ENCODE peak calls at places on chromosome 10, in four cellular contexts. One of them, this sample, is unnamed.

GRCh38 chr10:67837519-67838314 is at the start of gene DNAJC12:
- DNase-seq in GM12878: no peak
- DNase-seq in K562: peak; percentile 79
- DNase-seq in HepG2: peak; percentile 74
- DNase-seq in this sample: no peak

GRCh38 chr10:78438094-78438906 is 404.6 kb downstream of the RPS24 start:
- DNase-seq in GM12878: no peak
- DNase-seq in K562: no peak
- DNase-seq in HepG2: peak; percentile 70
- DNase-seq in this sample: no peak

GRCh38 chr10:87659571-87660483 is at the start of gene PAPSS2:
- DNase-seq in GM12878: no peak
- DNase-seq in K562: no peak
- DNase-seq in HepG2: no peak
- DNase-seq in this sample: peak; percentile 71

GRCh38 chr10:88831709-88832108 is 19.9 kb downstream of the ANKRD22 start:
- DNase-seq in GM12878: no peak
- DNase-seq in K562: no peak
- DNase-seq in HepG2: no peak
- DNase-seq in this sample: no peak

GRCh38 chr10:21985541-21985940 is 18.0 kb downstream of the DNAJC1 start:
- DNase-seq in GM12878: no peak
- DNase-seq in K562: no peak
- DNase-seq in HepG2: no peak
- DNase-seq in this sample: no peak

GRCh38 chr10:963613-964012 is 24.6 kb upstream of the GTPBP4 start:
- DNase-seq in GM12878: no peak
- DNase-seq in K562: no peak
- DNase-seq in HepG2: no peak
- DNase-seq in this sample: no peak

GRCh38 chr10:543862-544822 is 145.3 kb downstream of the DIP2C start:
- DNase-seq in GM12878: no peak
- DNase-seq in K562: no peak
- DNase-seq in HepG2: no peak
- DNase-seq in this sample: no peak

GRCh38 chr10:33223326-33224014 is 111.0 kb downstream of the NRP1 start:
- DNase-seq in GM12878: no peak
- DNase-seq in K562: no peak
- DNase-seq in HepG2: no peak
- DNase-seq in this sample: no peak

GRCh38 chr10:103765168-103765567 is 90.2 kb downstream of the SH3PXD2A start:
- DNase-seq in GM12878: no peak
- DNase-seq in K562: no peak
- DNase-seq in HepG2: peak; percentile 34
- DNase-seq in this sample: no peak

GRCh38 chr10:34565934-34566333 is 249.2 kb downstream of the PARD3 start:
- DNase-seq in GM12878: no peak
- DNase-seq in K562: no peak
- DNase-seq in HepG2: no peak
- DNase-seq in this sample: no peak

GRCh38 chr10:131140606-131141005 is 170.9 kb downstream of the TCERG1L start:
- DNase-seq in GM12878: no peak
- DNase-seq in K562: no peak
- DNase-seq in HepG2: no peak
- DNase-seq in this sample: no peak

GRCh38 chr10:43820663-43821062 is 172.0 kb upstream of the ZNF32 start:
- DNase-seq in GM12878: no peak
- DNase-seq in K562: no peak
- DNase-seq in HepG2: no peak
- DNase-seq in this sample: no peak

GRCh38 chr10:17200885-17201164 is 647 bp downstream of the TRDMT1 start:
- DNase-seq in GM12878: no peak
- DNase-seq in K562: no peak
- DNase-seq in HepG2: no peak
- DNase-seq in this sample: no peak

GRCh38 chr10:113485801-113486200 is 67.1 kb upstream of the HABP2 start:
- DNase-seq in GM12878: no peak
- DNase-seq in K562: no peak
- DNase-seq in HepG2: no peak
- DNase-seq in this sample: no peak

GRCh38 chr10:72245949-72246525 is 27.7 kb upstream of the DDIT4 start:
- DNase-seq in GM12878: no peak
- DNase-seq in K562: no peak
- DNase-seq in HepG2: no peak
- DNase-seq in this sample: no peak

GRCh38 chr10:60238408-60239100 is 151.1 kb downstream of the ANK3 start:
- DNase-seq in GM12878: peak; percentile 23
- DNase-seq in K562: no peak
- DNase-seq in HepG2: no peak
- DNase-seq in this sample: peak; percentile 36

GRCh38 chr10:48457949-48458661 is 146.8 kb downstream of the ARHGAP22 start:
- DNase-seq in GM12878: no peak
- DNase-seq in K562: no peak
- DNase-seq in HepG2: no peak
- DNase-seq in this sample: no peak

GRCh38 chr10:122841569-122841968 is 4.1 kb downstream of the CUZD1 start:
- DNase-seq in GM12878: no peak
- DNase-seq in K562: no peak
- DNase-seq in HepG2: no peak
- DNase-seq in this sample: no peak

GRCh38 chr10:122844146-122844545 is 1.5 kb downstream of the CUZD1 start:
- DNase-seq in GM12878: no peak
- DNase-seq in K562: no peak
- DNase-seq in HepG2: no peak
- DNase-seq in this sample: no peak

GRCh38 chr10:122835908-122836307 is 9.7 kb downstream of the CUZD1 start:
- DNase-seq in GM12878: no peak
- DNase-seq in K562: no peak
- DNase-seq in HepG2: no peak
- DNase-seq in this sample: no peak

GRCh38 chr10:122839505-122839904 is 6.2 kb downstream of the CUZD1 start:
- DNase-seq in GM12878: no peak
- DNase-seq in K562: no peak
- DNase-seq in HepG2: no peak
- DNase-seq in this sample: no peak

DNA sequence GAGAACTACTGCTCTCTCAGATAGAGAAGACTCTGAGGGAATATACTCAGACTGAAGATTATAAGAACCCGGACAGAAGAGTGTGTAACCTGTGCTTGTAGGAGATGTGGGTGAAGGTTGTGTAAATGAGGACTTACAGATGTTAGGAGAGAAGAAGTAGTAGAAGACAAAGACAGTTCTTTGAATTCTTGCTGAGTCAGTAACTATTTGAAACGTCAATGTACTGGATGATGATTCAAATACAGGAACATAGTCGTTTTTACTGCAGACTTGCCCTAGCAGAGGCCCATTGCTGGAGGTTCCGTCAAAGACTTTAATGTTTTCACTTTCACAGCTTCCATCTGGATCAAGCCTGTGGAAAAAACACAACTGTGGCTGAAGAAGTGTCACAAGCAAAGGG is 6.8 kb downstream of the CUZD1 start:
- DNase-seq in GM12878: no peak
- DNase-seq in K562: no peak
- DNase-seq in HepG2: no peak
- DNase-seq in this sample: no peak
- TF ChIP-seq TCF7 in GM12878: no peak
- TF ChIP-seq TCF7 in K562: no peak
- TF ChIP-seq TCF7 in HepG2: no peak
- TF ChIP-seq TCF7 in this sample: no peak

DNA sequence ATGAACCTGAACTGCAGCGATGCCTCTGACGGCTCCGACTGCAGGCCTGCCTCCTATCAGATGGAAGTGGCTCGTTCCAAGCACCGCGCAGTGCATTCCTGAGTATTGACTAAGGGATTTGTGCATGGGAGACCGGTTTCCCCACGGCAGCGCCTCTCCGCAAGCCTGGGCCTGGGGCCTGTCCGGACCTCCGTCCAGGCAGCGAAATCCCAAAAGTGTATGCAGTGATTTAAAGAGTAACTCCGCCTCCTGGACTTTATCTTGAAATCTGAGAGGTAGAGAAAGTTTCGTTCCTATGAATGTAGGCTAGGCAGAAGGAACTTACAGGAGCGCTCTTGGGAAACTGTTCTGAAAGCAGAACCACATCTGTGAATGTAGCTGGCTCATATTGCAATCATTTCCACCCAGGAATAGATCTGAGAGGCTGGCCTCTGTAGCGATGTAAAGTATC is 106.2 kb upstream of the CELF2 start:
- DNase-seq in GM12878: no peak
- DNase-seq in K562: no peak
- DNase-seq in HepG2: no peak
- DNase-seq in this sample: peak; percentile 13
- TF ChIP-seq CREB1 in GM12878: no peak
- TF ChIP-seq CREB1 in K562: no peak
- TF ChIP-seq CREB1 in HepG2: no peak
- TF ChIP-seq CREB1 in this sample: no peak

GRCh38 chr10:117762819-117763172 is 220.2 kb downstream of the EMX2 start:
- DNase-seq in GM12878: no peak
- DNase-seq in K562: no peak
- DNase-seq in HepG2: no peak
- DNase-seq in this sample: no peak
- TF ChIP-seq TCF7 in GM12878: no peak
- TF ChIP-seq TCF7 in K562: no peak
- TF ChIP-seq TCF7 in HepG2: no peak
- TF ChIP-seq TCF7 in this sample: no peak

DNA sequence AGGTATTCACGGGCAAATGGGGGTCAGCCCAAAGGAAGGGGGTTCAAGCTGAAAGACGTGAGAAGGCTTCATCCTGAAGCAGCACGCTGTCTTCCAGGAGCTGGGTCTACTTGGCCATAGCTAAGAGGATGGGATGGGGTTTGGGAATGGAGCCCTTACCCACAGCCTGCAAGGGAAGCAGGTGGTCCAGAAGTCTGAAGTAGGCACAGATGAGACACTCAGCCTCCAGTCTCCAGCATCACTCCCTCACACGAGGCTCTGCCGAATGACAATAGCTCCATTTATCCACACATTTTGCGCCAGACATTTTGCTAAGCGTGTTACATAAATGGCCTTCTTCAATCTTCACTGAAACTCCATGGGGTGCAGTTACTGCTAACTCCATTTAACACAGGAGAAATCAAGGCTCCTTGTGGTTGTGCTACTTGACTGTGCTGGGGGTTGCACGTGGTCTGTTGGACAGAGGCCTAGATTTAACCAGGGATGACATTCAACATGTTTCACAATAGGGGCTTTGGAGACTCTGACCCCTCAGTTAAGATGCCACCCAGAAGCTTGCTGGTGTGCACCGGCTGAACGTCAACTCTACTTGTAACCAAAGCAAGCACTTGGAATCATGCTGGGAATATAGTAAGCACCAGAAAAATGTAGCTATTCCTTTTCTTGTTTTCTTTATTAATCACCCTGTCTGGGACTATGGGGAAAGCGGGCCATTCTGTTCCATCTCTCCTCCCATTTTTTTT is 85.3 kb downstream of the FAM241B start:
- DNase-seq in GM12878: no peak
- DNase-seq in K562: no peak
- DNase-seq in HepG2: no peak
- DNase-seq in this sample: no peak
- TF ChIP-seq CREB1 in GM12878: no peak
- TF ChIP-seq CREB1 in K562: no peak
- TF ChIP-seq CREB1 in HepG2: no peak
- TF ChIP-seq CREB1 in this sample: no peak

DNA sequence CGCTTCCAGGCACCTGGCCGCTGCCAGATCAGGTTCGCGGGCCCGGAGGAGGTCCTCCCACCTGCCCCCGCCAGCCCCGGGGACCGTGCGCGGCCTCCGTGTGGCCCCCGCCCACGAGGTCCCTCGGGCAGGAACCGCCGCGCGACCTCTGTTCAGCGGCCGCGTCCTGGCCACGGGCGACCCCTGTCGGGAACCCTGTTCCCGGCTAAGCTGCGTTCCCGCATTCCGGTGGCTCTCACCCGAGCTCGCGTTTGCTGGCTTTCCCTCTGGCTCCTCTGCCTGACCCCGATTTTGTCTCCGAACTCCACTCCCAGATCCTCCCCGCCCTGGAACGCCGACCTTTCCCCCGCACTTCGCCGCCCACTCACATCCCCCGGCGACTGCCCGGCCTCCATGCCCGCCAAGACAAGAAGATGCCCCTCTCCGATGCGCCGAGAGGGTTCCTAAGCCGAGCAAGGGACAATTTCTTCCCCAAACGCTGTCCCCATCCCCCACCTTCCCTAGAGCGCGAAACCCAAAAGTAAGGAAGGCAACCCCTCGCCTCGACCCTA is 2.3 kb downstream of the SFMBT2 start:
- DNase-seq in GM12878: no peak
- DNase-seq in K562: peak; percentile 76
- DNase-seq in HepG2: no peak
- DNase-seq in this sample: peak; percentile 59
- TF ChIP-seq TCF7 in GM12878: no peak
- TF ChIP-seq TCF7 in K562: no peak
- TF ChIP-seq TCF7 in HepG2: no peak
- TF ChIP-seq TCF7 in this sample: no peak

GRCh38 chr10:10520391-10521385 is 497.0 kb upstream of the CELF2 start:
- DNase-seq in GM12878: peak; percentile 24
- DNase-seq in K562: no peak
- DNase-seq in HepG2: no peak
- DNase-seq in this sample: no peak
- TF ChIP-seq CREB1 in GM12878: no peak
- TF ChIP-seq CREB1 in K562: no peak
- TF ChIP-seq CREB1 in HepG2: no peak
- TF ChIP-seq CREB1 in this sample: no peak

GRCh38 chr10:62384057-62384446 is 9.9 kb downstream of the ZNF365 start:
- DNase-seq in GM12878: peak; percentile 5
- DNase-seq in K562: no peak
- DNase-seq in HepG2: no peak
- DNase-seq in this sample: no peak
- TF ChIP-seq TCF7 in GM12878: no peak
- TF ChIP-seq TCF7 in K562: no peak
- TF ChIP-seq TCF7 in HepG2: no peak
- TF ChIP-seq TCF7 in this sample: no peak

GRCh38 chr10:116627386-116627933 is 6.7 kb downstream of the PNLIPRP2 start:
- DNase-seq in GM12878: no peak
- DNase-seq in K562: peak; percentile 12
- DNase-seq in HepG2: peak; percentile 7
- DNase-seq in this sample: peak; percentile 76
- TF ChIP-seq CREB1 in GM12878: no peak
- TF ChIP-seq CREB1 in K562: no peak
- TF ChIP-seq CREB1 in HepG2: no peak
- TF ChIP-seq CREB1 in this sample: no peak

DNA sequence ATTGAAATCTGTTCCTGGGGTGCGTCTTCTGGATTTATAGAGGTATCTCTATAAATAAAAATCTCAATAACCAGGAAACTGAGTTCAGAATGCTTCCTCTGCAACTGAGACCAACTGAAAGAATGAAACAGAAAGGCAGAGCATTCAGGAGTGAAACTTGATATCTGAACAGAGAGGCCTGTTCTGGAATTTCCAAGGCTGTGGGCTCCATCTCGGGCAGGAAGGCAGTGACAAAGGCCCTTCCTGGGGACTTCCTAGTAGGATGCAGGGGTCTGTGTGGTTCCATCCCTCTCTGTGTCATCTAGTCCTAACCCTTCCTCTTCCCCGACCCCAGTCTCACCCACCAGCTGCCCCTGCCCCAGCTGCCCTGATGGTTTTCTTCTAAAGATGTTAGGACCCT is 52.0 kb downstream of the JCAD start:
- DNase-seq in GM12878: no peak
- DNase-seq in K562: no peak
- DNase-seq in HepG2: no peak
- DNase-seq in this sample: no peak
- TF ChIP-seq TCF7 in GM12878: no peak
- TF ChIP-seq TCF7 in K562: no peak
- TF ChIP-seq TCF7 in HepG2: no peak
- TF ChIP-seq TCF7 in this sample: no peak